ENCODE peak calls at places on chromosomes 16 and 17, in nine cellular contexts. G is GM12878; N is sigmoid colon; V is neural progenitor cell; P is SK-N-SH; H is CD8-positive, alpha-beta memory T cell; L is suprapubic skin; D is CD8-positive, alpha-beta T cell; Y is Caco-2. K is an unnamed sample.

GRCh38 chr16:50610331-50611262 is 62.4 kb downstream of the NKD1 start:
- DNase-seq in G (no peak), N (no peak), V (peak; percentile 93), P (no peak), H (no peak), L (no peak), D (no peak), Y (no peak), K (no peak)

GRCh38 chr17:82215972-82216300 is 3.3 kb upstream of the CCDC57 start:
- DNase-seq in G (no peak), N (no peak), V (no peak), P (peak; percentile 31), H (no peak), L (no peak), D (no peak), Y (no peak), K (no peak)

GRCh38 chr17:80025796-80026195 is 9.9 kb downstream of the TBC1D16 start:
- DNase-seq in G (no peak), N (no peak), V (no peak), P (no peak), H (no peak), L (no peak), D (no peak), Y (no peak), K (no peak)

GRCh38 chr17:2542056-2542455 is 30.4 kb upstream of the METTL16 start:
- DNase-seq in G (no peak), N (no peak), V (no peak), P (no peak), H (no peak), L (no peak), D (no peak), Y (no peak), K (no peak)

GRCh38 chr16:70780546-70780945 is 20.4 kb downstream of the VAC14 start:
- DNase-seq in G (no peak), N (no peak), V (no peak), P (no peak), H (no peak), L (no peak), D (no peak), Y (no peak), K (no peak)

GRCh38 chr17:57257911-57258885 is 1.9 kb downstream of the MSI2 start:
- DNase-seq in G (no peak), N (no peak), V (peak; percentile 69), P (no peak), H (no peak), L (no peak), D (no peak), Y (peak; percentile 24), K (no peak)

GRCh38 chr17:40121886-40122465 is at the start of gene MSL1:
- DNase-seq in G (no peak), N (peak; percentile 95), V (peak; percentile 95), P (peak; percentile 98), H (peak; percentile 84), L (peak; percentile 96), D (peak; percentile 69), Y (peak; percentile 92), K (peak; percentile 85)

GRCh38 chr16:66325977-66326376 is 40.5 kb upstream of the CDH5 start:
- DNase-seq in G (no peak), N (no peak), V (no peak), P (no peak), H (no peak), L (no peak), D (no peak), Y (no peak), K (no peak)

GRCh38 chr16:29306953-29307597 is 99.4 kb downstream of the NPIPB11 start:
- DNase-seq in G (no peak), N (peak; percentile 53), V (no peak), P (no peak), H (no peak), L (no peak), D (no peak), Y (no peak), K (no peak)

GRCh38 chr16:30997887-30998711 is 12.3 kb downstream of the STX1B start:
- DNase-seq in G (no peak), N (no peak), V (no peak), P (no peak), H (no peak), L (no peak), D (no peak), Y (no peak), K (no peak)

GRCh38 chr16:88290850-88291830 is 91.6 kb upstream of the ZNF469 start:
- DNase-seq in G (no peak), N (no peak), V (no peak), P (peak; percentile 10), H (no peak), L (no peak), D (no peak), Y (no peak), K (no peak)

GRCh38 chr17:2957631-2958286 is 105.6 kb downstream of the OR1D5 start:
- DNase-seq in G (no peak), N (peak; percentile 50), V (no peak), P (no peak), H (no peak), L (peak; percentile 47), D (no peak), Y (no peak), K (no peak)

GRCh38 chr16:35310999-35311398 is 1851.6 kb downstream of the TP53TG3F start:
- DNase-seq in G (no peak), N (no peak), V (no peak), P (no peak), H (no peak), L (no peak), D (no peak), Y (no peak), K (no peak)

GRCh38 chr16:70746708-70747424 is 54.1 kb downstream of the VAC14 start:
- DNase-seq in G (no peak), N (peak; percentile 92), V (no peak), P (no peak), H (no peak), L (no peak), D (no peak), Y (peak; percentile 84), K (peak; percentile 91)

GRCh38 chr16:3295783-3296182 is 9.4 kb downstream of the TIGD7 start:
- DNase-seq in G (no peak), N (no peak), V (no peak), P (no peak), H (no peak), L (no peak), D (no peak), Y (no peak), K (no peak)
- H3K9me3 ChIP-seq in G (peaks cover 26% of the 10 kb centered on the region), N (peaks cover 53% of the 10 kb centered on the region), V (peaks cover 14% of the 10 kb centered on the region), P (no peaks in the 10 kb centered on the region), H (peaks cover 29% of the 10 kb centered on the region), L (peaks cover 62% of the 10 kb centered on the region), D (peaks cover 48% of the 10 kb centered on the region), Y (peaks cover 14% of the 10 kb centered on the region), K (no peaks in the 10 kb centered on the region)

GRCh38 chr16:80347002-80347401 is 193.8 kb upstream of the DYNLRB2 start:
- DNase-seq in G (no peak), N (no peak), V (no peak), P (no peak), H (no peak), L (no peak), D (no peak), Y (no peak), K (no peak)

GRCh38 chr16:80341242-80341641 is 199.6 kb upstream of the DYNLRB2 start:
- DNase-seq in G (no peak), N (no peak), V (no peak), P (no peak), H (no peak), L (no peak), D (no peak), Y (peak; percentile 28), K (no peak)

GRCh38 chr16:80347900-80348299 is 192.9 kb upstream of the DYNLRB2 start:
- DNase-seq in G (no peak), N (no peak), V (no peak), P (no peak), H (no peak), L (no peak), D (no peak), Y (no peak), K (peak; percentile 31)

GRCh38 chr16:80346160-80346632 is 194.6 kb upstream of the DYNLRB2 start:
- DNase-seq in G (peak; percentile 60), N (no peak), V (peak; percentile 70), P (no peak), H (no peak), L (no peak), D (no peak), Y (no peak), K (no peak)

DNA sequence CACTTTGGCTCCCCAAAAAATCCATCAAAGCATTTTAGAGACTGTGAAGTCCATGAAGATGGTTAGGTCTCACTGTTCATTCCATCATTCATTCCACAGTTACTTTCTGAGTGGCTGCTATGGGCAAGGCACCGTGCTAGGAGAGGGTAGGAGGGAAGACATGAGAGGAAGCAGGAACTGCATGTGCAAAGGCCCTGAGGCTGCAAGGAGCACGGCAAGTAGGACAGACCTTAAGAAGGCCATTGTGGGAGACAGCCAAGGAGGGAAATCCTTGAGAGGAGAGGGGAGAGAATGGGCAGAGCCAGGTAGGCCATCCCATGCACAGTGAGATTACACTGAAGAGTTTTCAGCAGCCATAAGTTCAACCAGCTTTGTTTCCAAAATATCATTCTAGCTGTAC is 196.2 kb upstream of the DYNLRB2 start:
- DNase-seq in G (no peak), N (no peak), V (no peak), P (no peak), H (no peak), L (no peak), D (no peak), Y (no peak), K (no peak)
- H3K9me3 ChIP-seq in G (no peaks in the 10 kb centered on the region), N (peaks cover 3% of the 10 kb centered on the region), V (no peaks in the 10 kb centered on the region), P (no peaks in the 10 kb centered on the region), H (no peaks in the 10 kb centered on the region), L (no peaks in the 10 kb centered on the region), D (no peaks in the 10 kb centered on the region), Y (peaks cover 4% of the 10 kb centered on the region), K (no peaks in the 10 kb centered on the region)

GRCh38 chr16:12775689-12776236 is 27.9 kb downstream of the CPPED1 start:
- DNase-seq in G (no peak), N (no peak), V (no peak), P (no peak), H (no peak), L (no peak), D (no peak), Y (no peak), K (no peak)

GRCh38 chr16:12767897-12768296 is 35.8 kb downstream of the CPPED1 start:
- DNase-seq in G (no peak), N (no peak), V (no peak), P (no peak), H (no peak), L (no peak), D (no peak), Y (no peak), K (no peak)

GRCh38 chr16:12771341-12771798 is 32.3 kb downstream of the CPPED1 start:
- DNase-seq in G (no peak), N (no peak), V (no peak), P (no peak), H (no peak), L (no peak), D (no peak), Y (no peak), K (no peak)

GRCh38 chr16:12773216-12773615 is 30.5 kb downstream of the CPPED1 start:
- DNase-seq in G (no peak), N (no peak), V (no peak), P (no peak), H (no peak), L (no peak), D (no peak), Y (no peak), K (no peak)
- H3K9me3 ChIP-seq in G (no peaks in the 10 kb centered on the region), N (no peaks in the 10 kb centered on the region), V (no peaks in the 10 kb centered on the region), P (no peaks in the 10 kb centered on the region), H (no peaks in the 10 kb centered on the region), L (no peaks in the 10 kb centered on the region), D (no peaks in the 10 kb centered on the region), Y (no peaks in the 10 kb centered on the region), K (no peaks in the 10 kb centered on the region)

DNA sequence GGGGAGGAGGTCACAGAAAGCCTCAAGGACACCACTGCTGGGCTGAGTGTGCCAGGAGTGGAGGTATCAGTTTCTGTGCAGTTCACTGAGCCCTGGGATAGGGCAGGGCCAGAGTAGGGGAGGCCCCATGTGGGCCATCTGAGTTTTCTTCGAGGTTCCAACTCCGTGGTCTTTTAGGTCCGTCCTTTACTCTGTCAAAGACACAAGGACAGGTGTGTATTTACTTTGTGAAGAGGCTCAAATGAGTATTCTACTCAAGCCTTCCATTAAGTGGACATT is 59.5 kb downstream of the USP22 start:
- DNase-seq in G (no peak), N (no peak), V (no peak), P (no peak), H (no peak), L (no peak), D (no peak), Y (no peak), K (no peak)
- H3K9me3 ChIP-seq in G (no peaks in the 10 kb centered on the region), N (no peaks in the 10 kb centered on the region), V (no peaks in the 10 kb centered on the region), P (no peaks in the 10 kb centered on the region), H (no peaks in the 10 kb centered on the region), L (no peaks in the 10 kb centered on the region), D (no peaks in the 10 kb centered on the region), Y (peaks cover 4% of the 10 kb centered on the region), K (no peaks in the 10 kb centered on the region)

K was measured in prostate gland.